ENCODE peak calls at places on chromosomes 5 and 9, in ten cellular contexts. T is non-pigmented ciliary epithelial cell; S is right cardiac atrium; N is anterior cingulate cortex; U is glutamatergic neuron; C is cardiac septum; J is sciatic nerve; Q is GM12865; D is GM12892; G is activated CD8-positive, alpha-beta memory T cell treated with anti-CD3 and anti-CD28 coated beads for 48 hours. R is an unnamed sample.

GRCh38 chr5:2752875-2753435 is 1.5 kb upstream of the IRX2 start:
- DNase-seq in C (no peak), Q (no peak), T (no peak), N (no peak), D (no peak), S (no peak), J (no peak), G (no peak), U (peak), R (no peak)

GRCh38 chr5:162488077-162488476 is 420.5 kb downstream of the GABRG2 start:
- DNase-seq in N (no peak), G (no peak), Q (no peak), T (no peak), C (no peak), D (no peak), S (no peak), J (no peak), U (no peak), R (no peak)

GRCh38 chr9:88874391-88874790 is 116.9 kb upstream of the S1PR3 start:
- DNase-seq in T (no peak), D (no peak), C (no peak), U (no peak), S (no peak), J (no peak), N (no peak), G (no peak), Q (no peak), R (no peak)

GRCh38 chr5:74320526-74320925 is 320.0 kb downstream of the ENC1 start:
- DNase-seq in S (no peak), G (no peak), D (no peak), Q (no peak), T (no peak), C (no peak), U (no peak), J (no peak), N (no peak), R (no peak)

GRCh38 chr9:135036861-135037465 is 50.5 kb upstream of the OLFM1 start:
- DNase-seq in T (no peak), D (no peak), N (no peak), J (peak), C (peak), S (no peak), G (no peak), Q (no peak), U (no peak), R (no peak)

GRCh38 chr5:142981886-142982820 is 212.0 kb downstream of the ARHGAP26 start:
- DNase-seq in Q (no peak), J (peak), N (peak), D (no peak), G (no peak), S (peak), U (no peak), C (peak), T (peak), R (no peak)

GRCh38 chr5:132423443-132423898 is 54.0 kb downstream of the SLC22A5 start:
- DNase-seq in S (no peak), J (no peak), C (no peak), D (no peak), T (no peak), N (no peak), Q (no peak), G (no peak), U (no peak), R (no peak)

GRCh38 chr5:178058321-178059012 is 54.9 kb upstream of the N4BP3 start:
- DNase-seq in C (peak), D (no peak), J (no peak), U (no peak), S (no peak), Q (no peak), G (no peak), T (no peak), N (no peak), R (no peak)

GRCh38 chr9:136541179-136541578 is 4.7 kb downstream of the NOTCH1 start:
- DNase-seq in U (no peak), D (no peak), T (no peak), N (no peak), J (no peak), C (no peak), G (no peak), Q (no peak), S (no peak), R (no peak)

GRCh38 chr5:176965633-176966032 is 40.9 kb downstream of the UIMC1 start:
- DNase-seq in Q (no peak), S (no peak), T (no peak), G (no peak), U (no peak), D (no peak), N (no peak), C (no peak), J (no peak), R (no peak)

GRCh38 chr5:172187118-172188032 is 649 bp downstream of the STK10 start:
- DNase-seq in G (no peak), T (peak), N (no peak), D (peak), S (peak), J (peak), C (peak), Q (peak), U (peak), R (no peak)

GRCh38 chr5:34538026-34538672 is 118.0 kb upstream of the RAI14 start:
- DNase-seq in N (no peak), G (no peak), T (no peak), Q (peak), S (no peak), D (no peak), U (no peak), J (no peak), C (no peak), R (no peak)

GRCh38 chr9:94714494-94714893 is 12.0 kb upstream of the AOPEP start:
- DNase-seq in U (no peak), J (no peak), C (no peak), D (no peak), Q (no peak), T (no peak), G (no peak), N (no peak), S (no peak), R (no peak)

GRCh38 chr9:73780916-73781315 is 629.3 kb downstream of the ANXA1 start:
- DNase-seq in G (no peak), N (no peak), Q (no peak), J (no peak), D (no peak), S (no peak), C (no peak), U (no peak), T (peak), R (no peak)

GRCh38 chr5:119355636-119356383 is at the start of gene TNFAIP8:
- DNase-seq in D (peak), Q (peak), S (peak), J (peak), N (peak), C (peak), G (no peak), U (peak), T (no peak), R (peak)

GRCh38 chr9:22067196-22067595 is 58.1 kb upstream of the CDKN2B start:
- DNase-seq in D (no peak), T (no peak), G (no peak), J (no peak), C (no peak), N (no peak), U (no peak), Q (no peak), S (no peak), R (no peak)

GRCh38 chr5:74660146-74660545 is 19.6 kb upstream of the ENC1 start:
- DNase-seq in C (no peak), U (no peak), Q (no peak), S (no peak), J (no peak), N (no peak), D (no peak), T (no peak), G (no peak), R (no peak)

GRCh38 chr9:95447660-95448420 is 68.9 kb downstream of the PTCH1 start:
- DNase-seq in T (no peak), D (no peak), G (no peak), C (no peak), N (no peak), Q (no peak), S (no peak), J (no peak), U (no peak), R (no peak)

GRCh38 chr9:96084289-96084688 is 208.8 kb downstream of the ERCC6L2 start:
- DNase-seq in D (no peak), U (no peak), Q (no peak), J (no peak), G (no peak), C (no peak), T (no peak), N (no peak), S (no peak), R (no peak)

GRCh38 chr9:81819859-81820546 is 108.2 kb upstream of the SPATA31D4 start:
- DNase-seq in D (no peak), U (no peak), N (no peak), J (no peak), G (no peak), C (no peak), S (no peak), T (no peak), Q (no peak), R (no peak)

GRCh38 chr9:35277649-35278359 is 116.0 kb downstream of the UNC13B start:
- DNase-seq in D (no peak), J (no peak), C (no peak), T (peak), G (no peak), S (peak), Q (no peak), N (no peak), U (no peak), R (no peak)

GRCh38 chr5:9394221-9394620 is 151.7 kb downstream of the SEMA5A start:
- DNase-seq in G (no peak), D (no peak), S (no peak), Q (no peak), J (no peak), U (no peak), C (no peak), T (no peak), N (no peak), R (no peak)

GRCh38 chr9:124110307-124110915 is 98.8 kb downstream of the LHX2 start:
- DNase-seq in C (no peak), D (peak), G (no peak), S (peak), Q (peak), T (no peak), N (peak), U (no peak), J (peak), R (peak)

GRCh38 chr9:127970401-127971313 is 10.1 kb downstream of the EEIG1 start:
- DNase-seq in C (no peak), U (no peak), N (no peak), J (no peak), G (no peak), T (no peak), D (peak), Q (peak), S (no peak), R (no peak)

GRCh38 chr5:149605998-149606721 is 24.9 kb downstream of the ARHGEF37 start:
- DNase-seq in S (peak), N (no peak), Q (peak), D (peak), U (no peak), C (no peak), G (no peak), J (no peak), T (peak), R (no peak)

GRCh38 chr9:81534138-81534865 is 155.0 kb downstream of the TLE1 start:
- DNase-seq in S (no peak), U (no peak), N (no peak), D (no peak), J (no peak), Q (no peak), C (no peak), G (no peak), T (no peak), R (no peak)

GRCh38 chr9:134605969-134606363 is 35.6 kb upstream of the COL5A1 start:
- DNase-seq in C (no peak), G (no peak), J (no peak), U (no peak), S (no peak), T (no peak), N (no peak), D (no peak), Q (no peak), R (no peak)

GRCh38 chr9:109574061-109574882 is 76.2 kb upstream of the PTPN3 start:
- DNase-seq in J (no peak), U (no peak), C (no peak), N (peak), D (no peak), G (no peak), S (no peak), Q (peak), T (peak), R (no peak)

GRCh38 chr5:135309391-135310327 is 89.4 kb downstream of the MACROH2A1 start:
- DNase-seq in T (no peak), S (no peak), Q (no peak), D (no peak), C (no peak), J (no peak), N (no peak), G (no peak), U (no peak), R (no peak)

GRCh38 chr9:136902259-136902821 is 16.0 kb downstream of the TRAF2 start:
- DNase-seq in U (no peak), S (peak), Q (peak), J (peak), D (peak), C (peak), N (no peak), T (peak), G (peak), R (no peak)

GRCh38 chr9:118059520-118060278 is 355.5 kb downstream of the TLR4 start:
- DNase-seq in Q (peak), C (no peak), N (no peak), G (no peak), J (no peak), S (peak), T (no peak), D (no peak), U (no peak), R (peak)